ENCODE peak calls at places on chromosomes 5 and 9, in six cellular contexts. U, X, Z, L, V and R are unnamed samples.
A peak's percentile ranks its signal among the peaks of the same experiment; 100 is the strongest.

GRCh38 chr5:167642779-167643517 is 648.5 kb upstream of the WWC1 start:
- DNase-seq in U (no peak), X (peak; percentile 94), Z (peak; percentile 86), L (no peak), V (no peak), R (no peak)

GRCh38 chr5:149268928-149269557 is 2.6 kb upstream of the AFAP1L1 start:
- DNase-seq in U (no peak), X (peak; percentile 81), Z (peak; percentile 68), L (peak; percentile 55), V (peak; percentile 67), R (no peak)

GRCh38 chr5:122202952-122203351 is 73.6 kb downstream of the ZNF474 start:
- DNase-seq in U (no peak), X (peak; percentile 25), Z (no peak), L (no peak), V (no peak), R (no peak)

GRCh38 chr9:70053864-70054263 is 10.2 kb downstream of the MAMDC2 start:
- DNase-seq in U (no peak), X (no peak), Z (peak; percentile 40), L (peak; percentile 31), V (no peak), R (no peak)

GRCh38 chr5:135709998-135710670 is 124.3 kb upstream of the SLC25A48 start:
- DNase-seq in U (no peak), X (no peak), Z (peak; percentile 91), L (no peak), V (no peak), R (no peak)

GRCh38 chr9:16329699-16330113 is 540.8 kb downstream of the BNC2 start:
- DNase-seq in U (peak; percentile 37), X (peak; percentile 50), Z (no peak), L (no peak), V (no peak), R (no peak)

GRCh38 chr5:66284588-66285342 is 140.7 kb downstream of the SREK1 start:
- DNase-seq in U (no peak), X (no peak), Z (no peak), L (no peak), V (no peak), R (no peak)

GRCh38 chr9:132267660-132268059 is 87.1 kb downstream of the SETX start:
- DNase-seq in U (peak; percentile 41), X (no peak), Z (no peak), L (no peak), V (no peak), R (no peak)

GRCh38 chr5:77208507-77209163 is 1.8 kb upstream of the PDE8B start:
- DNase-seq in U (no peak), X (no peak), Z (no peak), L (no peak), V (no peak), R (no peak)

GRCh38 chr5:54519083-54519541 is 1.6 kb downstream of the SNX18 start:
- DNase-seq in U (no peak), X (no peak), Z (no peak), L (no peak), V (no peak), R (no peak)

GRCh38 chr5:36177715-36178556 is 26.0 kb downstream of the SKP2 start:
- DNase-seq in U (no peak), X (peak; percentile 80), Z (peak; percentile 49), L (peak; percentile 7), V (peak; percentile 13), R (no peak)

GRCh38 chr5:133938932-133939331 is 29.5 kb downstream of the C5orf15 start:
- DNase-seq in U (no peak), X (no peak), Z (no peak), L (no peak), V (no peak), R (no peak)

GRCh38 chr5:7606840-7607453 is 211.0 kb downstream of the ADCY2 start:
- DNase-seq in U (no peak), X (no peak), Z (no peak), L (no peak), V (no peak), R (no peak)

GRCh38 chr9:133713211-133713959 is 24.8 kb downstream of the SARDH start:
- DNase-seq in U (no peak), X (no peak), Z (no peak), L (no peak), V (no peak), R (no peak)
- TF ChIP-seq CTCF in U (no peak), X (no peak), Z (no peak), L (no peak), V (no peak), R (no peak)

GRCh38 chr5:142009886-142010285 is 2.9 kb downstream of the GNPDA1 start:
- DNase-seq in U (no peak), X (no peak), Z (no peak), L (no peak), V (no peak), R (no peak)

GRCh38 chr5:142007237-142007544 is 5.6 kb downstream of the GNPDA1 start:
- DNase-seq in U (no peak), X (no peak), Z (no peak), L (no peak), V (no peak), R (no peak)

GRCh38 chr5:142003266-142003800 is 9.5 kb downstream of the GNPDA1 start:
- DNase-seq in U (no peak), X (no peak), Z (no peak), L (no peak), V (no peak), R (no peak)

GRCh38 chr5:142008813-142009212 is 4.0 kb downstream of the GNPDA1 start:
- DNase-seq in U (no peak), X (no peak), Z (no peak), L (no peak), V (no peak), R (no peak)

DNA sequence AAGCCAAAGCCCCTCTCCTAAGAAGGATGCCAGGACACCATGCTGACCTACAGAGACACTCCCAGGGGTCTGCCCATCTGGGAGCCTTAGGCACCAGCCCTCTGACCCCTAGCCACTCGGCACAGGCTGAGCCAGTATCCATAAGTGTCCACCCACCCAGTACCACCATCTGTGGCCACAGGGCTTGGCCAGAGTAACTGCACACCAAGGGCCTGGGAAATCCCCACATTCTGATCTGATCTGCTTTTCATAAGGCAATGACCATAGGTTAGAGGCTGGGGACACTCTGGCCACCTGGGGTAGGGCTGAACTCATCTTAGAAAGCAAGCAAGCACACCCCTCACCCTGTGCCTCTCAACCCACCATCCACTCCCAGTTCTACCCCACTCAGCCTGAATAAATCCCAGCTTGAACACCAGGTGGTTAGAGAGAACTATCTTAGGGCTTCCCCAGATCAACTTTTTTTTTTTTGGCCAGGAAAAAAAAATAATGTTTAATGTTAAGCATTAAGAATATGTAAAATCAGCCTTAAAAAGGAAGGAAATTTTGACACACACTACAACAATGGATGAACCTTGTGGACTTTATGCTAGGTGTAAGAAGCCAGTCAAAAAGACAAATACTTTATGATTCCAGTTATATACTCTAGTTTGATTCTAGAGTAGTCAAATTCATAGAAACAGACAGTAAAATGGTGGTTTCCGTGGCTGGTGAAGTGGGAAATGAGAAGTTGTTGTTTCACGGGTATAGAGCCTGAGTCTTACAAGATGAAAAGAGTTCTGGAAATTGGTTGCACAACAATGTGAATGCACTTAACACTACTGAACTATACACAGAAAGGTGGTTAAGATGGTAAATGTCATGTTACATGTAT is 6.2 kb downstream of the GNPDA1 start:
- DNase-seq in U (no peak), X (no peak), Z (no peak), L (no peak), V (no peak), R (no peak)
- H3K27ac ChIP-seq in U (no peak overlapping the region), X (no peak overlapping the region), Z (no peak overlapping the region), L (no peak overlapping the region), V (no peak overlapping the region), R (peak overlapping the region; percentile 42)

DNA sequence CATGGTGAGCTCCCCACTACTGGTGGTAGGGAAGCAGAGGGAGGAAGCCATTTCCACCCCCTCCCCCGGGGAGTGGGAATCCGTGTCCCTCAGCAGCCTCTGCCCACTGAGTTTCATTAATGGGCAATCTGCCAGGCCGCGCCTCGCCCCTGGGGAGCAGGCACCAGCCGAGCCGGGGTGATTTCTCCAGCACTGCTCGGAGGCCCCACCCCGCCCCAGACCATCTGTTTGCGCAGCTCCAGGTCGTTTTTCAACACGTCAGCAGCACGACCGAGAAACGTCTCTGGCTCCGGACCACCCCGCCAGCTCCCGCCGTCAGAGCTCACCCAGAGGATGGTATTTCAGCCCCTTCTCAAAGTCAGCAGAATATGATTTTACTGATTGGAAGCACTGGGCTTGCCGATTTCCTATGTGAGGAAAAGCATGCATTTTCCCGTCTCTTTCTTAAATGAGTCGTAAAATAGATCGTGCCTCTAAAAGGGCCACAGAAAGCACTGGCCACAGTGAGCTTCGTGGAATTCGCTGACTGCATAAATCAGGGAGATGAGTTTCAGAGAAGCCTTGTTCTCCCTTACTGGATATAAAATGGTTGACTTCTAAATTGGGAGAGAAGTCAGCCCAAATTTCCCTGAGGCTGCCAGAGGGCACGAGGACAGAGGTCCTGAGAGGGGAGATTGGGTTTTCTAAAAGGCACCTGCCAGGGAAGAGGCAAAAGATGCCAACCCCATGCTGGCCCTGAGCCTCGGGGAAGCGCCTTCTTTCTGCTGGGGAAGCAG is 47.0 kb downstream of the OLFM1 start:
- DNase-seq in U (no peak), X (no peak), Z (peak; percentile 60), L (no peak), V (no peak), R (no peak)
- H3K9me3 ChIP-seq in U (no peaks in the 10 kb centered on the region), X (no peaks in the 10 kb centered on the region), Z (peaks cover 11% of the 10 kb centered on the region), L (no peaks in the 10 kb centered on the region), V (peaks cover 16% of the 10 kb centered on the region), R (no peaks in the 10 kb centered on the region)

GRCh38 chr5:126597156-126597555 is 2.1 kb upstream of the ALDH7A1 start:
- DNase-seq in U (no peak), X (peak; percentile 90), Z (peak; percentile 19), L (no peak), V (peak; percentile 12), R (no peak)

GRCh38 chr5:126603402-126603991 is 2.8 kb downstream of the PHAX start:
- DNase-seq in U (no peak), X (no peak), Z (no peak), L (no peak), V (no peak), R (no peak)

GRCh38 chr5:126605525-126605924 is 4.8 kb downstream of the PHAX start:
- DNase-seq in U (no peak), X (no peak), Z (no peak), L (no peak), V (no peak), R (no peak)

GRCh38 chr5:126599499-126599898 is 1.2 kb upstream of the PHAX start:
- DNase-seq in U (no peak), X (no peak), Z (no peak), L (no peak), V (no peak), R (no peak)

GRCh38 chr5:126600631-126601511 is at the start of gene PHAX:
- DNase-seq in U (peak; percentile 74), X (peak; percentile 78), Z (peak; percentile 86), L (no peak), V (peak; percentile 77), R (peak; percentile 70)
- TF ChIP-seq CTCF in U (peak; percentile 55), X (peak; percentile 59), Z (peak; percentile 75), L (peak; percentile 81), V (peak; percentile 79), R (peak; percentile 69)